ENCODE peak calls at places on chromosomes 12 and 14, in four cellular contexts. F is tibial artery, H is IMR-90, C is left lung. M is an unnamed sample.

GRCh38 chr12:94770397-94770759 is 120.0 kb upstream of the TMCC3 start:
- DNase-seq in F (no peak), C (no peak), H (no peak), M (no peak)

GRCh38 chr14:96167224-96168148 is 37.2 kb upstream of the BDKRB2 start:
- DNase-seq in F (no peak), H (peak), C (no peak), M (no peak)

GRCh38 chr12:52260351-52261210 is 13.9 kb upstream of the KRT86 start:
- DNase-seq in H (peak), F (no peak), C (no peak), M (no peak)

GRCh38 chr14:68794856-68795601 is 2.2 kb upstream of the ZFP36L1 start:
- DNase-seq in H (peak), F (peak), C (no peak), M (no peak)

GRCh38 chr14:68681256-68681655 is 111.6 kb downstream of the ZFP36L1 start:
- DNase-seq in F (peak), C (no peak), H (no peak), M (no peak)

GRCh38 chr12:76952995-76953394 is 74.2 kb upstream of the CSRP2 start:
- DNase-seq in C (no peak), H (no peak), F (no peak), M (no peak)

GRCh38 chr12:52203126-52203921 is 11.5 kb upstream of the KRT80 start:
- DNase-seq in C (peak), H (peak), F (peak), M (no peak)

GRCh38 chr14:47948981-47949380 is 273.6 kb upstream of the MDGA2 start:
- DNase-seq in H (no peak), C (no peak), F (no peak), M (no peak)

GRCh38 chr14:66920196-66920595 is 269.0 kb upstream of the GARIN2 start:
- DNase-seq in C (no peak), H (peak), F (no peak), M (no peak)

GRCh38 chr14:75648066-75648838 is 12.4 kb downstream of the ERG28 start:
- DNase-seq in H (peak), C (peak), F (no peak), M (no peak)

GRCh38 chr14:85296466-85297210 is 233.3 kb upstream of the FLRT2 start:
- DNase-seq in H (peak), C (no peak), F (no peak), M (no peak)

GRCh38 chr14:105627701-105628100 is 101.3 kb downstream of the TMEM121 start:
- DNase-seq in F (no peak), C (no peak), H (no peak), M (no peak)

DNA sequence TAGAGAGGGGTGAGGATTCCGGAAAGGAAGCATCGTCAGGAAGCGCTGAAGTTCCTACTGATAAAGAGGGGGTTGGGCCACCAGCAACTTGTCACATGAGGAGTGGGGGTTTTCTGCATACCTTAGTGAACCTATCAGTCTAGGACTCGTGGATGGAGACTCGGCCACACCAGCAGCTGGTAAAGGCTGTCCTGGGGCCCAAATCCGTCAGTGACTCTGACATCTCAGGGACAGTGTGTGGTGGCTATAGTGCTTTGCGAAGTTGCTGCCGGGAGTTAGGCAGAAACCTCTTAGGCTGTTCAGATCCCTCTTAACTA is 16.4 kb downstream of the RNASE2 start:
- DNase-seq in H (no peak), C (no peak), F (no peak), M (no peak)
- H3K4me3 ChIP-seq in H (no peak), C (peak), F (peak), M (no peak)

GRCh38 chr12:124753230-124753595 is 110.5 kb downstream of the SCARB1 start:
- DNase-seq in C (no peak), H (no peak), F (no peak), M (no peak)
- H3K27ac ChIP-seq in C (peak), H (no peak), F (no peak), M (peak)

GRCh38 chr14:91374897-91375747 is 42.5 kb downstream of the CCDC88C start:
- DNase-seq in C (no peak), F (no peak), H (no peak), M (no peak)
- H3K4me3 ChIP-seq in C (no peak), F (no peak), H (no peak), M (no peak)

GRCh38 chr12:28122756-28123155 is 67.5 kb upstream of the CCDC91 start:
- DNase-seq in C (no peak), H (no peak), F (no peak), M (no peak)
- H3K27ac ChIP-seq in C (no peak), H (no peak), F (no peak), M (no peak)

GRCh38 chr14:102923920-102924486 is 1.5 kb downstream of the AMN start:
- DNase-seq in F (no peak), C (no peak), H (no peak), M (no peak)
- H3K4me3 ChIP-seq in F (no peak), C (no peak), H (no peak), M (no peak)

DNA sequence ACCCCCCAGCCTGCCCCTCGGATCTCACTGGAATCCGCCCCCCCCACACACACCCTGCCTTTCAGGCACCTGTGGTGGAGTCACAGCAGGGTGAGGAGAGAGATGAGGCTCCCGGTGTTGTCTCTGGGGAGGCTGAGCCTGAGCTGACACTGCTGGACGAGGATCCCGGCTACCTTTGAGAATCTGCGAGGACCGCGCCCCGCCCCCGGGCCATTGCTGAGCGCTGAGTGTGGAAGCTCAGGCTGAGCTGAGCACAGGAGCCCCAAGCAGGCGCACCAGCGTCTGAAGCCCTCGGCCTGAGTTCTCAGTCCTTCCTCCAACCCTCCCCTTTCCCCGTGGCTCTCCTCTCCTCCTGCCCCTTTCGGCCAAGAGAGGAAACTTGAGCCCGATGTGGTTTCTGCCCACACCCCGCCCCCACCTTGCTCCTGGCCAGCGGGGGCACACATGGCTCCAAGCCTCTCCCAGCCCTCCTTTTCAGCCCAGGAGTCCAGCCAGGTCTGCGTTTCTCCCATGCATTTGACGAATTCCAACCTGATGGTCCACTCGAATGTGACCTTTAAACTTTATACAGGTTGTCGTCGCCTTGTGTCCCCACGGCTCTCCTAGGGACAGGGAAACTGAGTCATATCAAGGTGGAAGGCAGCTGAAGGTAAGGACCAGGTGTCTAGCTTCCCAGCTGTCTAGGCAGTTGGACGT is at the start of gene NFE2:
- DNase-seq in C (peak), F (peak), H (peak), M (no peak)
- H3K27ac ChIP-seq in C (peak), F (no peak), H (no peak), M (no peak)

DNA sequence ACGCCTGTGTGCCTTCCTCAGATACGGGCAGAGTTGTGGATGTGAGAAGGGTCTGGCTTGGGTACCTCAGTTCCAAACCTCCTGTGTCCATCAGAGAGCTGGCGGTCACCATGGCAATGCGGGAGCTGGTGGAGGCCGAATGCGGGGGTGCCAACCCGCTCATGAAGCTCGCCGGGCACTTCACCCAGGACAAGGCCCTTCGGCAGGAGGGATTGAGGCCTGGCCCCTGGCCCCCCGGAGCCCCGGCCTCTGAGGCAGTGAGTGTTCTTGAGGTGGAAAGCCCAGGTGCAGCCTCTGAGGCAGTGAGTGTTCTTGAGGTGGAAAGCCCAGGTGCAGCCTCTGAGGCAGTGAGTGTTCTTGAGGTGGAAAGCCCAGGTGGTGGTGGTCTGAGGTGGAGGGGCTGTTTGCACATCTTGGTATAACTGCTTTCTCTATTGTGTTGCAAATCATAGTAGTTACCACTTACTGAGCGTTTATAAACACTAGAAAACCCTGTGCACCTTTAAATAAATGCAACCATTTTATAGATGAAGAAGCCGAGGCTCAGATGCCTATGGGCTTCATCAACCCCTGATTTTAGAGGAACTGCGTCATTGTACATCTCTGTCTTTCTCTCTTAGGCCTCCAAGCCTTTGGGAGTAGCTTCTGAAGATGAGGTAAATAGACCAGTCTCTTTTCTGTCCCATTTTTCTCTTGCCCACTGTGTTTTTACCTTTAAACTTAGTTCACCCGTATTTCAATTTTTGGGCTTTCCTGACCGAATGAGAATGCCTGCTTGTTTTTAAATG is 976 bp downstream of the PEX5 start:
- DNase-seq in C (no peak), F (peak), H (peak), M (no peak)
- H3K4me3 ChIP-seq in C (peak), F (peak), H (peak), M (peak)

DNA sequence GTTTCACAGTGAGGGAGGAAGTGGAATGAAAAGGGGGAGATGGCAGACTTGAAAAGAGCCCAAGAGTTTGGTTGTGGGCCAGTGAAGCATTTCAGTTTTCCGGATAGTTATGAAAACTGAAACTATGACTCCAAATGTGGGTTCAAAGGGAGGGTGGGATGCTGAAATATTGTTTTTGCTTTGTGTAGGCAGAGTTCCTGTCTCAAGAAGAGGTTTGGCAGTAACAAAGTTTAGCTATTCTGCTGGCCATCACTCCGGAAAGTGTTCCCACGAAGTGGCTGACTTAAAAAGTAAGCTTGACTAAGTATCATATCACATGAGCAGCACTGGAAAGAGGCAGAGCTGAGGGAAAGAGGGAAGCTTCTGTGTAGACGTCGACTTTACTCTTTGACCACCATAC is 85.2 kb downstream of the CAND1 start:
- DNase-seq in H (peak), F (peak), C (no peak), M (no peak)
- H3K27ac ChIP-seq in H (no peak), F (peak), C (no peak), M (no peak)

M was measured in esophagus squamous epithelium.